ENCODE peak calls at places on chromosomes 2 and 18, in nine cellular contexts. M, G, O, Z, T, P, D, X and N are unnamed samples.

GRCh38 chr2:147076634-147077033 is 768.2 kb upstream of the ACVR2A start:
- DNase-seq in D (peak; percentile 50), P (no peak), G (peak; percentile 74), O (no peak), M (no peak), Z (no peak), T (no peak), X (no peak), N (no peak)

GRCh38 chr2:66790651-66791181 is 355.8 kb downstream of the MEIS1 start:
- DNase-seq in D (peak; percentile 67), M (no peak), Z (no peak), O (no peak), X (no peak), T (no peak), G (peak; percentile 60), P (no peak), N (no peak)

GRCh38 chr2:189254268-189254883 is 74.8 kb upstream of the COL5A2 start:
- DNase-seq in M (peak; percentile 7), O (no peak), T (no peak), X (peak; percentile 39), D (peak; percentile 39), G (peak; percentile 95), Z (no peak), P (no peak), N (no peak)

GRCh38 chr18:76506395-76506794 is 11.4 kb upstream of the ZNF516 start:
- DNase-seq in T (no peak), D (no peak), G (no peak), P (no peak), M (no peak), X (no peak), Z (no peak), O (no peak), N (no peak)

GRCh38 chr2:46096272-46096671 is 200.9 kb upstream of the EPAS1 start:
- DNase-seq in D (no peak), M (no peak), G (peak; percentile 57), P (no peak), X (no peak), O (no peak), Z (no peak), T (no peak), N (no peak)

GRCh38 chr2:121698318-121698930 is 38.3 kb downstream of the NIFK start:
- DNase-seq in M (no peak), P (no peak), D (no peak), Z (no peak), O (no peak), G (no peak), X (no peak), T (no peak), N (no peak)

GRCh38 chr2:27860111-27860510 is 30.1 kb downstream of the RBKS start:
- DNase-seq in O (no peak), T (no peak), D (peak; percentile 69), G (peak; percentile 87), P (no peak), M (no peak), X (no peak), Z (no peak), N (no peak)

GRCh38 chr18:45014047-45014501 is 333.4 kb downstream of the SETBP1 start:
- DNase-seq in P (no peak), D (peak; percentile 45), M (peak; percentile 6), Z (no peak), X (peak; percentile 26), G (peak; percentile 89), T (peak; percentile 47), O (no peak), N (peak; percentile 65)

GRCh38 chr2:98543214-98543613 is 65.1 kb downstream of the COA5 start:
- DNase-seq in P (no peak), T (no peak), G (no peak), O (no peak), Z (no peak), M (no peak), D (no peak), X (no peak), N (no peak)

GRCh38 chr18:37435996-37436395 is 129.6 kb downstream of the CELF4 start:
- DNase-seq in T (no peak), G (peak; percentile 53), X (no peak), P (no peak), O (no peak), Z (no peak), M (no peak), D (no peak), N (no peak)

GRCh38 chr18:67669993-67670671 is 153.6 kb upstream of the DSEL start:
- DNase-seq in P (no peak), X (no peak), Z (no peak), G (peak; percentile 88), M (no peak), T (no peak), O (no peak), D (peak; percentile 32), N (no peak)

GRCh38 chr2:173884403-173884802 is 80.8 kb downstream of the SP3 start:
- DNase-seq in D (peak; percentile 78), G (peak; percentile 63), X (peak; percentile 29), M (peak; percentile 51), Z (peak; percentile 47), P (peak; percentile 41), O (peak; percentile 74), T (peak; percentile 68), N (peak; percentile 55)

GRCh38 chr2:3470166-3470651 is 49.1 kb downstream of the ADI1 start:
- DNase-seq in D (no peak), G (peak; percentile 91), Z (no peak), T (no peak), P (no peak), O (no peak), X (no peak), M (no peak), N (no peak)

GRCh38 chr2:85042330-85042729 is 71.4 kb downstream of the KCMF1 start:
- DNase-seq in P (no peak), D (no peak), O (no peak), X (no peak), G (no peak), M (no peak), T (no peak), Z (no peak), N (no peak)

GRCh38 chr18:2653467-2653866 is 2.1 kb upstream of the SMCHD1 start:
- DNase-seq in T (peak; percentile 40), O (no peak), D (no peak), X (no peak), M (no peak), G (no peak), P (peak; percentile 56), Z (no peak), N (no peak)

GRCh38 chr2:138421315-138421970 is 80.1 kb upstream of the SPOPL start:
- DNase-seq in T (no peak), P (no peak), O (no peak), M (no peak), D (peak; percentile 77), G (peak; percentile 53), X (peak; percentile 30), Z (peak; percentile 64), N (no peak)

DNA sequence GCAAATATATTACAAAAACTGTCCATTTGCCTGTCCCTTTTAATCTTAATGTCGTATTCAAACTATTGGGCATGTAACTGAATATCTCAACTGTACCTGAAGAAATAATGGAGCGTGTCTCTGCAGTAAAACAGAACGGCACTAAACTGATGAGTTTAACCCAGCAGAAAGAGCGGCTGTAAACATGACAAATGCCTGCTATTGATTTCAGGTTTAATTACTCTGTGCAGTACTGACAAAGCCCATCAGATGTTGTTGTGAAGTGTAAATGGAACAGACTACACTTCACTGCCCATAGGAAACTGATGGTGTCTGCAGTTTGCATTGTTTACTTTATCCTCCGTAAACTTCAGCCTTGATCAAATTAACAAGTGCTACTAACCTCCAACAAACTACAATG is 316.7 kb downstream of the CCDC178 start:
- DNase-seq in Z (no peak), O (no peak), P (no peak), X (no peak), G (no peak), T (no peak), D (no peak), M (no peak), N (no peak)
- H2AFZ ChIP-seq in Z (no peak overlapping the region), O (no peak overlapping the region), P (no peak overlapping the region), X (no peak overlapping the region), G (no peak overlapping the region), T (peak overlapping the region; percentile 40), D (no peak overlapping the region), M (no peak overlapping the region), N (no peak overlapping the region)

GRCh38 chr2:163552758-163553157 is 183.1 kb downstream of the FIGN start:
- DNase-seq in D (no peak), O (no peak), T (no peak), P (no peak), X (no peak), G (no peak), M (no peak), Z (no peak), N (no peak)
- H3K9me2 ChIP-seq in D (no peaks in the 10 kb centered on the region), O (no peaks in the 10 kb centered on the region), T (no peaks in the 10 kb centered on the region), P (no peaks in the 10 kb centered on the region), X (no peaks in the 10 kb centered on the region), G (no peaks in the 10 kb centered on the region), M (no peaks in the 10 kb centered on the region), Z (no peaks in the 10 kb centered on the region), N (no peaks in the 10 kb centered on the region)

GRCh38 chr2:214504599-214505376 is 93.9 kb downstream of the VWC2L start:
- DNase-seq in M (no peak), P (no peak), T (no peak), O (no peak), G (no peak), X (no peak), Z (no peak), D (no peak), N (no peak)

GRCh38 chr2:214507032-214507431 is 96.2 kb downstream of the VWC2L start:
- DNase-seq in P (no peak), X (no peak), O (no peak), Z (no peak), D (no peak), T (no peak), G (no peak), M (no peak), N (no peak)

DNA sequence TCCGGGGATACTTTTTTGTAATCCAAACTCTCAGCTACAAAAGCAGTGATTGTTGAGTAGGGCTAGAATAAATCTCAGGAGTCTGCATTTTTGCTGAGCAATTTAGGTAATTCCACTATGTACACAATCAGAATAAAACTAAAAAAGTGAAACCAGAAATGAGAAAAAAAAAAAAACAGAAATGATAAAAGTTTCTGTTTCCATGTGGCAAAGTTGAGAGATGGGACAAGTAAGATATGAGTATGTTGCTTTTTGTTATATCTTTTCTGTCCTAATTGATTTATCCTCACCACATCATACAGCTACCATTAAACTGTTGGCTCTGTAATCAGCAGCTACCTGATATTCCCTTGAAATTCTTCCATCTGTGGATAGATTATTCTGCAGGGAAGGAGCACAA is 92.7 kb downstream of the VWC2L start:
- DNase-seq in M (no peak), G (no peak), D (no peak), O (no peak), T (no peak), Z (no peak), P (no peak), X (no peak), N (no peak)
- H3K4me1 ChIP-seq in M (no peaks in the 10 kb centered on the region), G (no peaks in the 10 kb centered on the region), D (no peaks in the 10 kb centered on the region), O (no peaks in the 10 kb centered on the region), T (no peaks in the 10 kb centered on the region), Z (no peaks in the 10 kb centered on the region), P (no peaks in the 10 kb centered on the region), X (no peaks in the 10 kb centered on the region), N (no peaks in the 10 kb centered on the region)

DNA sequence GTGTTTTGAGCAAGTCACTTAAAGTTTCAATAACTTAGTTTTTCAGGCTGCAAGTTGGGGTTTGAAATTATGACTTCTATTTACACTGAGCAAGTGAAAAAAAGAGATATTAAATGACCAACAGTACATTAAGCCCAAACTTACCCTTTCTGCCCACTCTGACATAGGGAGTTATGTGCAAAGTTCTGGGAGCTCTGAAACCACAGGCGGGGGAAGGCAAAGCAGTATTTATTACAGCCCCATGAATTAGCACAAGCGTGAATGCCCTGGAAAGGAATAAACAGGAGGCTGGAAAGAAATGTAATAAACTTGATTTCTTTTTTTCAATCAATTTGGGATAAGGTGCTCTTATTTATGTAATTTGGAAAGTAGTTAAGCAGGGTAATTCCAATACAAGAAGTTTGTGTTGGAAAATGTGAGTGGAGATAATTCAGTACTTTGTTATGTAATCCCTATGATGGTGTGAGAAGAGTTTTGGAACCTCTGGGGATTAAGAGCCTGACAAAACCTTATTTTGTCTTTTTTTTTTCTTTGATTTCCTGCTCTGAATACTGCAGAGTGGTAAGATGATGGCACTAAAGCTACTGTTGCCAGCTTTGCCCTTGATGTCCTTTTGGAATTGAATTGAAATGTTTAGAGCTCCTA is 351.5 kb downstream of the ARHGAP15 start:
- DNase-seq in P (no peak), T (no peak), Z (no peak), O (no peak), M (no peak), D (no peak), X (no peak), G (peak; percentile 18), N (no peak)
- H2AFZ ChIP-seq in P (no peak overlapping the region), T (no peak overlapping the region), Z (no peak overlapping the region), O (no peak overlapping the region), M (no peak overlapping the region), D (no peak overlapping the region), X (no peak overlapping the region), G (no peak overlapping the region), N (no peak overlapping the region)